ENCODE peak calls at places on chromosomes 6 and 20, in five cellular contexts. One of them, this sample, is unnamed.
A peak's percentile ranks its signal among the peaks of the same experiment; 100 is the strongest.

GRCh38 chr6:3625980-3626533 is 125.5 kb downstream of the PXDC1 start:
- DNase-seq in heart left ventricle: no peak
- DNase-seq in CD8-positive, alpha-beta memory T cell: no peak
- DNase-seq in cardiac muscle cell: no peak
- DNase-seq in neuronal stem cell: no peak
- DNase-seq in this sample: no peak

GRCh38 chr6:92979281-92979680 is 440.1 kb downstream of the EPHA7 start:
- DNase-seq in CD8-positive, alpha-beta memory T cell: no peak
- DNase-seq in heart left ventricle: no peak
- DNase-seq in neuronal stem cell: no peak
- DNase-seq in cardiac muscle cell: peak; percentile 56
- DNase-seq in this sample: no peak

GRCh38 chr6:25404693-25405169 is 125.6 kb downstream of the CARMIL1 start:
- DNase-seq in CD8-positive, alpha-beta memory T cell: peak; percentile 56
- DNase-seq in heart left ventricle: no peak
- DNase-seq in neuronal stem cell: no peak
- DNase-seq in cardiac muscle cell: no peak
- DNase-seq in this sample: peak; percentile 68

GRCh38 chr6:126252154-126252553 is 87.8 kb upstream of the CENPW start:
- DNase-seq in cardiac muscle cell: no peak
- DNase-seq in neuronal stem cell: no peak
- DNase-seq in heart left ventricle: no peak
- DNase-seq in CD8-positive, alpha-beta memory T cell: no peak
- DNase-seq in this sample: no peak

GRCh38 chr6:159169193-159169555 is at the start of gene FNDC1:
- DNase-seq in cardiac muscle cell: peak; percentile 78
- DNase-seq in heart left ventricle: peak; percentile 48
- DNase-seq in CD8-positive, alpha-beta memory T cell: no peak
- DNase-seq in neuronal stem cell: peak; percentile 66
- DNase-seq in this sample: peak; percentile 27

GRCh38 chr6:73640179-73640750 is 13.5 kb downstream of the SLC17A5 start:
- DNase-seq in heart left ventricle: no peak
- DNase-seq in cardiac muscle cell: no peak
- DNase-seq in neuronal stem cell: no peak
- DNase-seq in CD8-positive, alpha-beta memory T cell: no peak
- DNase-seq in this sample: no peak

GRCh38 chr20:61690150-61690549 is 375.5 kb downstream of the TAF4 start:
- DNase-seq in heart left ventricle: no peak
- DNase-seq in cardiac muscle cell: no peak
- DNase-seq in CD8-positive, alpha-beta memory T cell: no peak
- DNase-seq in neuronal stem cell: no peak
- DNase-seq in this sample: no peak

GRCh38 chr20:41268402-41268801 is 49.1 kb downstream of the ZHX3 start:
- DNase-seq in neuronal stem cell: no peak
- DNase-seq in heart left ventricle: no peak
- DNase-seq in cardiac muscle cell: no peak
- DNase-seq in CD8-positive, alpha-beta memory T cell: no peak
- DNase-seq in this sample: no peak

GRCh38 chr20:1478566-1478965 is 11.9 kb upstream of the NSFL1C start:
- DNase-seq in heart left ventricle: no peak
- DNase-seq in cardiac muscle cell: no peak
- DNase-seq in neuronal stem cell: no peak
- DNase-seq in CD8-positive, alpha-beta memory T cell: no peak
- DNase-seq in this sample: no peak

GRCh38 chr20:57076202-57076651 is 190.2 kb downstream of the BMP7 start:
- DNase-seq in heart left ventricle: no peak
- DNase-seq in CD8-positive, alpha-beta memory T cell: no peak
- DNase-seq in cardiac muscle cell: no peak
- DNase-seq in neuronal stem cell: no peak
- DNase-seq in this sample: no peak

GRCh38 chr20:57076951-57077350 is 189.5 kb downstream of the BMP7 start:
- DNase-seq in neuronal stem cell: no peak
- DNase-seq in heart left ventricle: no peak
- DNase-seq in CD8-positive, alpha-beta memory T cell: no peak
- DNase-seq in cardiac muscle cell: no peak
- DNase-seq in this sample: no peak

GRCh38 chr20:57080796-57081195 is 185.6 kb downstream of the BMP7 start:
- DNase-seq in neuronal stem cell: no peak
- DNase-seq in heart left ventricle: no peak
- DNase-seq in cardiac muscle cell: no peak
- DNase-seq in CD8-positive, alpha-beta memory T cell: no peak
- DNase-seq in this sample: no peak

GRCh38 chr20:57079016-57080005 is 187.1 kb downstream of the BMP7 start:
- DNase-seq in heart left ventricle: no peak
- DNase-seq in CD8-positive, alpha-beta memory T cell: no peak
- DNase-seq in neuronal stem cell: no peak
- DNase-seq in cardiac muscle cell: no peak
- DNase-seq in this sample: no peak

DNA sequence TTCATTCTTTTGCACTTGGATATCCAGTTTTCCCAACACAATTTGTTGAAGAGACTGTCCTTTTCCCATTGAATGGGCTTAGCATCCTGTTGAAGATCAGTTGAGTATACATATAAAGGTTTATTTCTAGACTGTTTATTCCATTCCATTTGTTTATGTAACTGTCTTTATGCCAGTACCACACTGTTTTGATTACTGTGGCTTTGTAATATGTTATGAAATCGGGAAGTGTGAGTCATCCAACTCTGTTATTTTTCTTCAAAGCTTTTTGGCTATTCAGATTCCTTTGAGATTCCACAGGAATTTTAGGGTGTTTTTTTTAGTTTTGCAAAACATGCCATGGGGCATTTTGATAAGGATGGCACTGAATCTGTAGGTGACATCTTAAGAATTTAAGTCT is 188.3 kb downstream of the BMP7 start:
- DNase-seq in CD8-positive, alpha-beta memory T cell: no peak
- DNase-seq in neuronal stem cell: no peak
- DNase-seq in cardiac muscle cell: no peak
- DNase-seq in heart left ventricle: no peak
- DNase-seq in this sample: no peak
- H3K9me3 ChIP-seq in CD8-positive, alpha-beta memory T cell: no peaks in the 10 kb centered on the region
- H3K9me3 ChIP-seq in neuronal stem cell: no peaks in the 10 kb centered on the region
- H3K9me3 ChIP-seq in cardiac muscle cell: no peaks in the 10 kb centered on the region
- H3K9me3 ChIP-seq in heart left ventricle: peaks cover 26% of the 10 kb centered on the region
- H3K9me3 ChIP-seq in this sample: no peaks in the 10 kb centered on the region

GRCh38 chr6:318265-318890 is 26.1 kb downstream of the DUSP22 start:
- DNase-seq in heart left ventricle: no peak
- DNase-seq in cardiac muscle cell: no peak
- DNase-seq in neuronal stem cell: no peak
- DNase-seq in CD8-positive, alpha-beta memory T cell: no peak
- DNase-seq in this sample: no peak

GRCh38 chr6:322205-322930 is 30.1 kb downstream of the DUSP22 start:
- DNase-seq in neuronal stem cell: no peak
- DNase-seq in heart left ventricle: no peak
- DNase-seq in cardiac muscle cell: no peak
- DNase-seq in CD8-positive, alpha-beta memory T cell: no peak
- DNase-seq in this sample: no peak

GRCh38 chr6:321158-321438 is 28.8 kb downstream of the DUSP22 start:
- DNase-seq in cardiac muscle cell: no peak
- DNase-seq in heart left ventricle: no peak
- DNase-seq in CD8-positive, alpha-beta memory T cell: no peak
- DNase-seq in neuronal stem cell: no peak
- DNase-seq in this sample: no peak

GRCh38 chr6:319177-320131 is 27.2 kb downstream of the DUSP22 start:
- DNase-seq in CD8-positive, alpha-beta memory T cell: no peak
- DNase-seq in neuronal stem cell: no peak
- DNase-seq in heart left ventricle: no peak
- DNase-seq in cardiac muscle cell: no peak
- DNase-seq in this sample: no peak

GRCh38 chr6:320351-321157 is 28.3 kb downstream of the DUSP22 start:
- DNase-seq in heart left ventricle: no peak
- DNase-seq in neuronal stem cell: no peak
- DNase-seq in cardiac muscle cell: no peak
- DNase-seq in CD8-positive, alpha-beta memory T cell: no peak
- DNase-seq in this sample: no peak
- H3K27ac ChIP-seq in heart left ventricle: peak overlapping the region; percentile 29
- H3K27ac ChIP-seq in neuronal stem cell: no peak overlapping the region
- H3K27ac ChIP-seq in cardiac muscle cell: no peak overlapping the region
- H3K27ac ChIP-seq in CD8-positive, alpha-beta memory T cell: no peak overlapping the region
- H3K27ac ChIP-seq in this sample: no peak overlapping the region

DNA sequence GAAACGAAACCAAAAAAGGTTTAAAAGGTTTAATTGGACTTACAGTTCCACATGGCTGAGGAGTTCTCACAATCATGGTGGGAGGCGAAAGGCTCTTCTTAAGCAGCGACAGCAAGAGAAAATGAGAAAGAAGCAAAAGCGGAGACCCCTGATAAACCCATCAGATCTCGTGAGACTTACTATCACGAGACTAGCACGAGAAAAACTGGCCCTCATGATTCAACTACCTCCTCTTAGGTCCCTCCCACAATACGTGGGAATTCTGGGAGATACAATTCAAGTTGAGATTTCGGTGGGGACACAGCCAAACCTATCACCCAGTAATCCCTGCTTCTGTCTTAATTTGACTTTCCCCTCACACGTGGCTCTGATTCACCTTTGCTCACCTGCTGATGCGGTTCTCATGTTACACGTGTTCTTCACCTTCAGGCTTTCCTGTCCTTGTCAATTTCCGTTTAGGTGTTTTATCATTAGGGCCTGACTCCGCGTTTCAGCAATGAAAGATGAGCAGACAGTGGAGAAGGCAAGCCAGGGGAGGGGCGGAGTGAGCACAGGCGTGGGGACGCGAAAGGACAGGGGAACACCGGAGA is 57.1 kb downstream of the AGPAT4 start:
- DNase-seq in neuronal stem cell: no peak
- DNase-seq in heart left ventricle: no peak
- DNase-seq in cardiac muscle cell: no peak
- DNase-seq in CD8-positive, alpha-beta memory T cell: no peak
- DNase-seq in this sample: no peak
- H3K9me3 ChIP-seq in neuronal stem cell: peaks cover 48% of the 10 kb centered on the region
- H3K9me3 ChIP-seq in heart left ventricle: peaks cover 2% of the 10 kb centered on the region
- H3K9me3 ChIP-seq in cardiac muscle cell: peaks cover 2% of the 10 kb centered on the region
- H3K9me3 ChIP-seq in CD8-positive, alpha-beta memory T cell: no peaks in the 10 kb centered on the region
- H3K9me3 ChIP-seq in this sample: no peaks in the 10 kb centered on the region

DNA sequence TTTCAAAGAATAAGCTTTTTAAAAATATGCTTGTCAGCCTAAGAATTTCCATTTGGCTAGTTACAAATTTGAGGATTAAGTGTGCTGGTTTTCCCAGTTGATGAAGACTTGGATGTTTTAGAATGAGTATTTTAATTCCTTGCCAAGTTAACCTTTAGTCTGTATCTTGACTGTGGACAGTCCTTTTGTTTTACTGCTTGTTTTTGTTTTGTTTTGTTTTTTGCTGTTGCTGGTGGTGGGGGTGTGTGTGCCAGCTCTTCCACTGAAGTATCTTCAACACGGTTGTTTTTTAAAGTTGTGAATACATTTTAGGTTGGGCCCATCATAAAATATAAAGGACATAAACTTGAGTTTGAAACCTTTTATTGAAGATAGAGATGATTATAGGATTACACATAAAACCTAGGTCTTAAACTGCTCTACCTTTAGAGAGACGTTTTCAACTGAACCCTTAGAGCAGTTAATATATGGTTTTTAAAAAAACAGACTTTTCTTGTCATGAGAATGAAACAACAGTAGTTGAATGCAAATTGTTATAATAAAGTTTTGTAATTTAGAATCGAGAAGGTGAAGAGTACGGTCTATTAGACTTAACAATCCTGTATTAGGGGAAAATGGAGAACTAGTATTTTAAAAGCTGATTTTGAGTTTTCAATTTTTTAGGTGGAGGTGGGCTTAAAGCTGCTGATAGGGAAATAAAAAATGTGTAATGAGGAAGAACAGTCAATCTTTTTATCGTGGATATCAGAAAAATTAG is 3.9 kb downstream of the QKI start:
- DNase-seq in CD8-positive, alpha-beta memory T cell: no peak
- DNase-seq in heart left ventricle: no peak
- DNase-seq in cardiac muscle cell: no peak
- DNase-seq in neuronal stem cell: no peak
- DNase-seq in this sample: no peak
- H3K27ac ChIP-seq in CD8-positive, alpha-beta memory T cell: peak overlapping the region; percentile 27
- H3K27ac ChIP-seq in heart left ventricle: peak overlapping the region; percentile 99
- H3K27ac ChIP-seq in cardiac muscle cell: peak overlapping the region; percentile 99
- H3K27ac ChIP-seq in neuronal stem cell: no peak overlapping the region
- H3K27ac ChIP-seq in this sample: no peak overlapping the region

GRCh38 chr20:15814360-15814759 is 758.9 kb downstream of the KIF16B start:
- DNase-seq in neuronal stem cell: no peak
- DNase-seq in cardiac muscle cell: no peak
- DNase-seq in heart left ventricle: no peak
- DNase-seq in CD8-positive, alpha-beta memory T cell: no peak
- DNase-seq in this sample: no peak

GRCh38 chr20:15817351-15817750 is 755.9 kb downstream of the KIF16B start:
- DNase-seq in CD8-positive, alpha-beta memory T cell: no peak
- DNase-seq in neuronal stem cell: no peak
- DNase-seq in cardiac muscle cell: no peak
- DNase-seq in heart left ventricle: no peak
- DNase-seq in this sample: no peak

GRCh38 chr20:15811951-15812350 is 761.3 kb downstream of the KIF16B start:
- DNase-seq in CD8-positive, alpha-beta memory T cell: no peak
- DNase-seq in heart left ventricle: no peak
- DNase-seq in neuronal stem cell: no peak
- DNase-seq in cardiac muscle cell: no peak
- DNase-seq in this sample: no peak

GRCh38 chr20:15812696-15813095 is 760.6 kb downstream of the KIF16B start:
- DNase-seq in neuronal stem cell: no peak
- DNase-seq in CD8-positive, alpha-beta memory T cell: no peak
- DNase-seq in heart left ventricle: no peak
- DNase-seq in cardiac muscle cell: no peak
- DNase-seq in this sample: no peak

GRCh38 chr20:15814903-15815302 is 758.3 kb downstream of the KIF16B start:
- DNase-seq in heart left ventricle: no peak
- DNase-seq in cardiac muscle cell: no peak
- DNase-seq in CD8-positive, alpha-beta memory T cell: no peak
- DNase-seq in neuronal stem cell: no peak
- DNase-seq in this sample: no peak
- H3K9me3 ChIP-seq in heart left ventricle: no peaks in the 10 kb centered on the region
- H3K9me3 ChIP-seq in cardiac muscle cell: no peaks in the 10 kb centered on the region
- H3K9me3 ChIP-seq in CD8-positive, alpha-beta memory T cell: no peaks in the 10 kb centered on the region
- H3K9me3 ChIP-seq in neuronal stem cell: no peaks in the 10 kb centered on the region
- H3K9me3 ChIP-seq in this sample: no peaks in the 10 kb centered on the region

DNA sequence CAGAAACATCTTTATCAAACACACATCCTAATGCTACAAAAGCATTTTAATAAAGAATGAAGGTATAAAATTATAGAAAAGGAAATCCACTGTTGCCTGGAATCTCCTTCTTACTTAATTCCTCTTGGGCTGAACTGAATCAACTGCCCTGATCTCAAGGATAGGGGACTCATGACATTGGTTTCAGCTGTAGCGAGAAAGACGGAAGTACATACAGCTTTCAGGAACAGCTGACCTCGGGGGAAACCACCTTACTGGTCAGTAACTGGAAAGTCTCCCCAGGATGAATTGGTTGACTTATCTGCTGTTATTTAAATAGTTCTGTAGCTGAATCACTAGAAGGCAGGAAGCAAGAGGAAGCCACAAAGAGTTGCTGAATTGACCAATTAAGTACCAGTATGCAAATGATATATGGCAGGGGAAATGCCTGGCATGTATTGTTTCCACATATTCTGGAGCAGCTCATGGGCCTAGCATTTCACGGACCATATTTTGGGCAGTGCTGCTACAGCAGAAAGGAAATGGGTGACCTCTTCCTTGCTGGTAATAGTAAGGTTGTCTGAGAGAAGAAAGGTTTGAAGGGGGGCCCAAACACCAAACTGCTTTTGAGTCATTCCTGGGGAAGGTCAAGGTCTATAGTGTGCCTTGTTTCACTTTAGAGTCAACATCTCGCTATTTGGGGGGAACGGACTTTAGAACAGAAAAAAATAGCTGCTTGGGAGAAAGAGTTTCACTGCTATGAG is 43.7 kb upstream of the MAP7 start:
- DNase-seq in neuronal stem cell: no peak
- DNase-seq in heart left ventricle: no peak
- DNase-seq in CD8-positive, alpha-beta memory T cell: no peak
- DNase-seq in cardiac muscle cell: peak; percentile 5
- DNase-seq in this sample: peak; percentile 16
- H3K27ac ChIP-seq in neuronal stem cell: no peak overlapping the region
- H3K27ac ChIP-seq in heart left ventricle: peak overlapping the region; percentile 68
- H3K27ac ChIP-seq in CD8-positive, alpha-beta memory T cell: no peak overlapping the region
- H3K27ac ChIP-seq in cardiac muscle cell: no peak overlapping the region
- H3K27ac ChIP-seq in this sample: no peak overlapping the region